ENCODE peak calls at places on chromosomes 7 and 10, in six cellular contexts. T is brain microvascular endothelial cell, U is AG04450, C is neural progenitor cell, N is astrocyte of the spinal cord, J is A673. B is an unnamed sample.

GRCh38 chr7:101099969-101100781 is 14.9 kb downstream of the TRIM56 start:
- DNase-seq in U (peak), C (peak), T (peak), N (peak), J (peak), B (peak)

GRCh38 chr7:30923009-30923773 is 11.5 kb downstream of the AQP1 start:
- DNase-seq in J (no peak), N (no peak), C (no peak), T (no peak), U (no peak), B (no peak)

GRCh38 chr7:66913118-66914049 is 7.6 kb upstream of the TMEM248 start:
- DNase-seq in C (peak), J (peak), N (no peak), U (no peak), T (no peak), B (no peak)

GRCh38 chr10:99560277-99561126 is 27.8 kb downstream of the NKX2-3 start:
- DNase-seq in U (no peak), C (peak), J (peak), T (peak), N (peak), B (peak)

GRCh38 chr10:73113543-73113942 is 3.3 kb downstream of the NUDT13 start:
- DNase-seq in U (no peak), N (no peak), J (no peak), T (no peak), C (no peak), B (peak)

GRCh38 chr10:132163278-132163765 is 23.4 kb upstream of the DPYSL4 start:
- DNase-seq in T (no peak), J (peak), U (no peak), N (no peak), C (peak), B (no peak)

GRCh38 chr10:29120216-29120615 is 168.7 kb upstream of the LYZL1 start:
- DNase-seq in N (peak), U (peak), J (no peak), C (no peak), T (peak), B (peak)

GRCh38 chr10:22550732-22551131 is 163.6 kb downstream of the PIP4K2A start:
- DNase-seq in J (peak), C (peak), N (peak), U (no peak), T (peak), B (peak)

GRCh38 chr7:126443951-126444350 is 808.8 kb downstream of the GRM8 start:
- DNase-seq in U (no peak), T (no peak), J (no peak), N (no peak), C (no peak), B (no peak)

GRCh38 chr7:95989301-95989700 is 216.9 kb downstream of the DYNC1I1 start:
- DNase-seq in J (no peak), U (no peak), T (no peak), C (peak), N (no peak), B (no peak)

GRCh38 chr7:139777948-139778841 is at the start of gene HIPK2:
- DNase-seq in N (peak), U (no peak), T (peak), J (peak), C (peak), B (peak)

GRCh38 chr10:114876602-114877300 is 55.2 kb downstream of the FHIP2A start:
- DNase-seq in U (no peak), J (peak), C (peak), T (peak), N (peak), B (peak)

GRCh38 chr10:18364987-18365775 is 225.0 kb downstream of the CACNB2 start:
- DNase-seq in J (no peak), N (no peak), U (no peak), C (no peak), T (no peak), B (no peak)

GRCh38 chr7:27994639-27995038 is 186.0 kb downstream of the JAZF1 start:
- DNase-seq in J (peak), C (no peak), N (peak), U (no peak), T (no peak), B (peak)

GRCh38 chr10:16441106-16441850 is 4.5 kb downstream of the PTER start:
- DNase-seq in C (no peak), U (no peak), T (no peak), J (no peak), N (no peak), B (peak)

GRCh38 chr10:33434948-33435347 is 100.5 kb upstream of the NRP1 start:
- DNase-seq in U (no peak), J (no peak), C (no peak), T (no peak), N (no peak), B (no peak)

GRCh38 chr7:159197066-159197975 is 52.7 kb upstream of the VIPR2 start:
- DNase-seq in U (no peak), C (peak), T (no peak), N (no peak), J (peak), B (no peak)

GRCh38 chr10:51806079-51806835 is 106.9 kb upstream of the CSTF2T start:
- DNase-seq in C (no peak), J (no peak), T (no peak), N (no peak), U (no peak), B (no peak)

GRCh38 chr10:88651131-88651541 is 13.1 kb upstream of the LIPF start:
- DNase-seq in N (peak), U (peak), J (peak), T (peak), C (no peak), B (peak)

GRCh38 chr10:124449170-124450009 is 445 bp downstream of the NKX1-2 start:
- DNase-seq in J (no peak), C (peak), T (no peak), N (no peak), U (no peak), B (no peak)

GRCh38 chr10:130637271-130637670 is 501.1 kb downstream of the GLRX3 start:
- DNase-seq in U (no peak), T (no peak), C (no peak), N (no peak), J (peak), B (no peak)

GRCh38 chr10:69335063-69335587 is 56.8 kb downstream of the HK1 start:
- DNase-seq in N (peak), C (no peak), J (no peak), U (no peak), T (no peak), B (peak)

GRCh38 chr10:17113346-17113745 is 16.3 kb downstream of the CUBN start:
- DNase-seq in N (no peak), U (no peak), C (no peak), T (no peak), J (no peak), B (no peak)

GRCh38 chr10:103038570-103038969 is 120.5 kb downstream of the CNNM2 start:
- DNase-seq in U (no peak), T (no peak), J (no peak), C (no peak), N (no peak), B (no peak)

GRCh38 chr7:27418544-27418943 is 175.9 kb downstream of the EVX1 start:
- DNase-seq in C (no peak), J (no peak), N (no peak), U (no peak), T (no peak), B (no peak)

GRCh38 chr10:101578803-101579515 is 9.1 kb downstream of the POLL start:
- DNase-seq in C (no peak), N (no peak), J (no peak), T (no peak), U (no peak), B (no peak)

GRCh38 chr7:111852081-111852480 is 289.8 kb upstream of the IMMP2L start:
- DNase-seq in U (no peak), J (no peak), N (no peak), T (no peak), C (no peak), B (no peak)

GRCh38 chr7:111858331-111858730 is 296.0 kb upstream of the IMMP2L start:
- DNase-seq in U (no peak), J (no peak), T (no peak), N (no peak), C (no peak), B (no peak)

GRCh38 chr7:111855161-111855841 is 293.0 kb upstream of the IMMP2L start:
- DNase-seq in N (peak), J (peak), T (peak), C (peak), U (peak), B (peak)

GRCh38 chr7:111855842-111856227 is 293.5 kb upstream of the IMMP2L start:
- DNase-seq in U (no peak), T (peak), C (peak), N (peak), J (peak), B (peak)

DNA sequence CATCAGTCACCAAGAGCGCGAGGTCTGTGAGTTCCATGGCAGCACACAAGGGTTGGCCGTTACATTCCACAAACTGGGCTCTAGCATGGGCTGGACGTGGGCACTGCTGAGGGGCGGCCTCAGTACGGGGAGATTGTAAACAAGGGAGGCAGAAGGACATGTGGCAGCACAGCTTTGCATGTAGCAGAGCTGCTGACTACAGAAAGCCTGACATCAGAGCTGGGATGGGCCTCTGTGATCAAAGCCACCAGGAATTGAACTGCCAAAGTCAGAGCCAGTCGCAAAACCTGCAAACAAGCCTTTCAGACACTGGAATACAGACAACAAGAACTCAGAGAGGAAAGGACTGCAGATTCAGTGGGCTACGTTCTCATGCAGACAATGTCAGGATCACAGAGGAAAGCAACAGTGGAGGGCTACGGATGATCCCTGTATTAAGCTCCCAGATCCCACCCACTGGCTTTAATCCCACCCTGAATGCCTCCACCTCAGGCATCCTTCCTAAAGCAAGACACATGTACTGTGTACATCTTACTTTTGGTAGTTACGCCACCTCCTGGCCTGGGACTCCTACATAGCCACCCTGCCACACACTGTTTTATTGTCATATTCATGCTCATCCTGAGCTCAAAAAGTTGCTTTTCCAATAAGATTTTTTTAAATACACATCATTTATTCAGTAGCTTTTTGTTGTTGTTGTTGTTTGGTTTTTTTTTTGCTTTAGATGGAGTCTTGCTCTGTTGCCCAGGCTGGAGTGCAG is 291.1 kb upstream of the IMMP2L start:
- DNase-seq in C (peak), J (peak), T (no peak), U (no peak), N (no peak), B (no peak)
- TF ChIP-seq CTCF in C (peak), J (peak), T (peak), U (peak), N (peak), B (peak)

DNA sequence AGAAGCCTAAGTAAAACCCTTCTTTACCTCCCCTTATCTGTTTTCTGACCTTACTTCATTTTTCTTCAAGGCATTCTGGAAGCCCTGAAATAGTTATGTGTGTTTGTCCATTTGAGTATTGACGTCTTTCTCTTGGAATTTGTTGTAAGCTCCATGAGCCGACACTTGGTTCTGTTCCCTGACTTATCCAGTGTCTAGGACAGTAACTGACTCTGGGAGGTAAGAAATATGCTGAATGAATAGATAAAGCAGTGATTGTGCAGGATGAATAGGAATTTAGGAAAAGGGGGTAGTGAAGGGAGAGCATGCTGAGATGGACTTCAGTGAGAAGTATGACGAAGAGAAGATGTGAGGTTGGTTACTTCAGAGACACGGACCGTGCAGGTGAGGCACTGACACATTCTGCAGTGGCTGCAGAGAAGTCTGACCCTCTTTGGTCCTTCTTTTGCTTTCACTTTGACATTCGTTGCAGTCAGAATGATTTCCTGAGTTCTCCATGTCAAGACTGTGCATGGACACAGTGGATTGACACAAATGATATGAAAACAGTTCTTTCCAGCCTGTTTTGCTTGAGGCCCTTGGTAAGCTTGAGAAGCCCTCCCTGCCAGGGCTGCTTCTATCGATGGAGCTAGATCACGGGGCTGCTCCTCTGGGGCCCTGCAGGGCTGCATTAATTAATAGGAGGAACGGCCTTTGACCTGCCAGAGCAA is 261.5 kb upstream of the SORCS1 start:
- DNase-seq in C (no peak), N (no peak), T (no peak), J (no peak), U (no peak), B (no peak)
- H3K4me3 ChIP-seq in C (no peak), N (no peak), T (peak), J (no peak), U (no peak), B (no peak)

GRCh38 chr10:118594392-118595063 is 920 bp downstream of the PRLHR start:
- DNase-seq in J (peak), T (peak), C (peak), U (no peak), N (peak), B (peak)
- TF ChIP-seq CTCF in J (no peak), T (peak), C (peak), U (no peak), N (peak), B (peak)

DNA sequence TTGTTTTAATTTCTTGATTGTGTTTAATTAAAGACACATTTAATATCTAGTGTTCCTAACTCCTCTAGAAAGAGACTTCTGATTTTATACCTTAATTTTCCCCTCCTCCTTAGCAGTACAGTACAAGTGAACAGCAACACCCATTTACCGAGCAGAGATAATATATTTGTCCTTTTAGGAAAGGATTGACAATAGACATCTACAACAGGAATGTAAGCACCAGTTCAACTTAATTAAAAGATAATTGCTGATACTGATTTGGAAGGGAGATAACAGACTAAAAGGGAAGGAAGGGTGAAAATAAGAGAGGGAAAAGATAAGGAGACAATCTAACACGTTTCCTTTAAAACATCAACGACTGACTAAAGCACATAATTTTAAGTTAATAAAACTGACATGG is 119.3 kb downstream of the SRPK2 start:
- DNase-seq in U (no peak), C (no peak), T (no peak), J (no peak), N (no peak), B (peak)
- H3K4me3 ChIP-seq in U (peak), C (no peak), T (peak), J (peak), N (peak), B (peak)

GRCh38 chr10:3260066-3260834 is 87.7 kb upstream of the PITRM1 start:
- DNase-seq in N (no peak), C (no peak), J (no peak), T (no peak), U (no peak), B (no peak)
- TF ChIP-seq CTCF in N (no peak), C (no peak), J (no peak), T (peak), U (no peak), B (no peak)

DNA sequence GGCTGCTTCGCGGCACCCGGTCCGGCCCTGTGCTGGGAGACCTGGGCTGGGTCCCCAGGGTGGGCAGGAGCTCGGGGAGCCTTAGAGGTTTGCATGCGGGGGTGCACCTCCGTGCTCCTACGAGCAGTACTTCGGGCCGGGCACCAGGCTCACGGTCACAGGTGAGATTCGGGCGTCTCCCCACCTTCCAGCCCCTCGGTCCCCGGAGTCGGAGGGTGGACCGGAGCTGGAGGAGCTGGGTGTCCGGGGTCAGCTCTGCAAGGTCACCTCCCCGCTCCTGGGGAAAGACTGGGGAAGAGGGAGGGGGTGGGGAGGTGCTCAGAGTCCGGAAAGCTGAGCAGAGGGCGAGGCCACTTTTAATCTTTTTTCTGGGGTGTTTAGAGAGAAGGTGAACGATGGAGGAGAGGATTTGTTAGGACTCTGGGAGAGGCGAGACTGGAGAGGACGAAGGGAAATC is 26.6 kb downstream of the PRSS2 start:
- DNase-seq in C (peak), N (no peak), T (no peak), U (no peak), J (no peak), B (no peak)
- H3K4me3 ChIP-seq in C (peak), N (peak), T (peak), U (no peak), J (no peak), B (peak)